ENCODE peak calls at places on chromosome 7, in six cellular contexts. One of them, this sample, is unnamed.

GRCh38 chr7:48299580-48300169 is 128.4 kb downstream of the ABCA13 start:
- DNase-seq in mammary epithelial cell: peak
- DNase-seq in renal cortical epithelial cell: peak
- DNase-seq in left cardiac atrium: peak
- DNase-seq in GM03348: peak
- DNase-seq in T-helper 2 cell: peak
- DNase-seq in this sample: peak

GRCh38 chr7:38502289-38502688 is 128.9 kb downstream of the AMPH start:
- DNase-seq in T-helper 2 cell: no peak
- DNase-seq in left cardiac atrium: no peak
- DNase-seq in renal cortical epithelial cell: no peak
- DNase-seq in GM03348: no peak
- DNase-seq in mammary epithelial cell: no peak
- DNase-seq in this sample: no peak

GRCh38 chr7:156816943-156817572 is 75.9 kb downstream of the LMBR1 start:
- DNase-seq in mammary epithelial cell: no peak
- DNase-seq in renal cortical epithelial cell: peak
- DNase-seq in T-helper 2 cell: peak
- DNase-seq in left cardiac atrium: no peak
- DNase-seq in GM03348: peak
- DNase-seq in this sample: no peak

GRCh38 chr7:155804897-155805825 is 7.1 kb downstream of the SHH start:
- DNase-seq in renal cortical epithelial cell: no peak
- DNase-seq in mammary epithelial cell: peak
- DNase-seq in left cardiac atrium: peak
- DNase-seq in T-helper 2 cell: peak
- DNase-seq in GM03348: peak
- DNase-seq in this sample: no peak

GRCh38 chr7:128947854-128948253 is 10.1 kb downstream of the IRF5 start:
- DNase-seq in left cardiac atrium: no peak
- DNase-seq in mammary epithelial cell: no peak
- DNase-seq in GM03348: no peak
- DNase-seq in T-helper 2 cell: no peak
- DNase-seq in renal cortical epithelial cell: no peak
- DNase-seq in this sample: no peak

GRCh38 chr7:83677180-83677866 is 28.4 kb upstream of the SEMA3E start:
- DNase-seq in mammary epithelial cell: peak
- DNase-seq in T-helper 2 cell: no peak
- DNase-seq in left cardiac atrium: peak
- DNase-seq in renal cortical epithelial cell: peak
- DNase-seq in GM03348: peak
- DNase-seq in this sample: no peak

GRCh38 chr7:69823151-69823744 is 225.0 kb downstream of the AUTS2 start:
- DNase-seq in renal cortical epithelial cell: no peak
- DNase-seq in mammary epithelial cell: no peak
- DNase-seq in GM03348: no peak
- DNase-seq in T-helper 2 cell: no peak
- DNase-seq in left cardiac atrium: no peak
- DNase-seq in this sample: no peak

GRCh38 chr7:91556956-91557650 is 292.9 kb downstream of the FZD1 start:
- DNase-seq in T-helper 2 cell: no peak
- DNase-seq in renal cortical epithelial cell: peak
- DNase-seq in left cardiac atrium: no peak
- DNase-seq in mammary epithelial cell: peak
- DNase-seq in GM03348: no peak
- DNase-seq in this sample: no peak

GRCh38 chr7:87131806-87132205 is 20.4 kb upstream of the DMTF1 start:
- DNase-seq in T-helper 2 cell: no peak
- DNase-seq in left cardiac atrium: no peak
- DNase-seq in renal cortical epithelial cell: no peak
- DNase-seq in mammary epithelial cell: no peak
- DNase-seq in GM03348: no peak
- DNase-seq in this sample: no peak

GRCh38 chr7:94190599-94191061 is 186.5 kb upstream of the BET1 start:
- DNase-seq in mammary epithelial cell: peak
- DNase-seq in GM03348: peak
- DNase-seq in renal cortical epithelial cell: peak
- DNase-seq in left cardiac atrium: peak
- DNase-seq in T-helper 2 cell: no peak
- DNase-seq in this sample: no peak

GRCh38 chr7:17109017-17109416 is 189.4 kb upstream of the AHR start:
- DNase-seq in renal cortical epithelial cell: peak
- DNase-seq in T-helper 2 cell: no peak
- DNase-seq in GM03348: peak
- DNase-seq in left cardiac atrium: no peak
- DNase-seq in mammary epithelial cell: peak
- DNase-seq in this sample: no peak

This sample was measured in GM12878.